ENCODE peak calls at places on chromosomes 5 and 9, in ten cellular contexts. One of them, this sample, is unnamed.

GRCh38 chr5:387491-388265 is 55.3 kb upstream of the EXOC3 start:
- DNase-seq in endodermal cell: peak; percentile 43
- DNase-seq in mesothelial cell of epicardium: no peak
- DNase-seq in amniotic stem cell: no peak
- DNase-seq in osteocyte: peak; percentile 76
- DNase-seq in stimulated activated CD8-positive, alpha-beta memory T cell treated with anti-CD3 and anti-CD28 coated beads, Interleukin-12 subunit alpha, Interleukin-12 subunit beta, amount 100 ng/mL, for 1 hour: no peak
- DNase-seq in glutamatergic neuron: no peak
- DNase-seq in DMS79: no peak
- DNase-seq in fibroblast of pulmonary artery: no peak
- DNase-seq in activated naive CD8-positive, alpha-beta T cell treated with anti-CD3 and anti-CD28 coated beads, Interleukin-2, amount 50 U/mL, for 16 hours: no peak
- DNase-seq in this sample: peak; percentile 56

GRCh38 chr9:72703574-72703973 is 182.2 kb downstream of the TMC1 start:
- DNase-seq in endodermal cell: no peak
- DNase-seq in mesothelial cell of epicardium: no peak
- DNase-seq in amniotic stem cell: no peak
- DNase-seq in osteocyte: no peak
- DNase-seq in stimulated activated CD8-positive, alpha-beta memory T cell treated with anti-CD3 and anti-CD28 coated beads, Interleukin-12 subunit alpha, Interleukin-12 subunit beta, amount 100 ng/mL, for 1 hour: no peak
- DNase-seq in glutamatergic neuron: no peak
- DNase-seq in DMS79: no peak
- DNase-seq in fibroblast of pulmonary artery: no peak
- DNase-seq in activated naive CD8-positive, alpha-beta T cell treated with anti-CD3 and anti-CD28 coated beads, Interleukin-2, amount 50 U/mL, for 16 hours: no peak
- DNase-seq in this sample: no peak

GRCh38 chr9:19030899-19031298 is 2.1 kb downstream of the SAXO1 start:
- DNase-seq in endodermal cell: no peak
- DNase-seq in mesothelial cell of epicardium: no peak
- DNase-seq in amniotic stem cell: no peak
- DNase-seq in osteocyte: no peak
- DNase-seq in stimulated activated CD8-positive, alpha-beta memory T cell treated with anti-CD3 and anti-CD28 coated beads, Interleukin-12 subunit alpha, Interleukin-12 subunit beta, amount 100 ng/mL, for 1 hour: no peak
- DNase-seq in glutamatergic neuron: no peak
- DNase-seq in DMS79: no peak
- DNase-seq in fibroblast of pulmonary artery: no peak
- DNase-seq in activated naive CD8-positive, alpha-beta T cell treated with anti-CD3 and anti-CD28 coated beads, Interleukin-2, amount 50 U/mL, for 16 hours: no peak
- DNase-seq in this sample: no peak

GRCh38 chr5:25944786-25945185 is 1093.6 kb downstream of the CDH9 start:
- DNase-seq in endodermal cell: no peak
- DNase-seq in mesothelial cell of epicardium: no peak
- DNase-seq in amniotic stem cell: no peak
- DNase-seq in osteocyte: no peak
- DNase-seq in stimulated activated CD8-positive, alpha-beta memory T cell treated with anti-CD3 and anti-CD28 coated beads, Interleukin-12 subunit alpha, Interleukin-12 subunit beta, amount 100 ng/mL, for 1 hour: no peak
- DNase-seq in glutamatergic neuron: no peak
- DNase-seq in DMS79: no peak
- DNase-seq in fibroblast of pulmonary artery: no peak
- DNase-seq in activated naive CD8-positive, alpha-beta T cell treated with anti-CD3 and anti-CD28 coated beads, Interleukin-2, amount 50 U/mL, for 16 hours: no peak
- DNase-seq in this sample: no peak

GRCh38 chr5:83993803-83994202 is 273.1 kb upstream of the HAPLN1 start:
- DNase-seq in endodermal cell: no peak
- DNase-seq in mesothelial cell of epicardium: no peak
- DNase-seq in amniotic stem cell: no peak
- DNase-seq in osteocyte: no peak
- DNase-seq in stimulated activated CD8-positive, alpha-beta memory T cell treated with anti-CD3 and anti-CD28 coated beads, Interleukin-12 subunit alpha, Interleukin-12 subunit beta, amount 100 ng/mL, for 1 hour: no peak
- DNase-seq in glutamatergic neuron: no peak
- DNase-seq in DMS79: no peak
- DNase-seq in fibroblast of pulmonary artery: no peak
- DNase-seq in activated naive CD8-positive, alpha-beta T cell treated with anti-CD3 and anti-CD28 coated beads, Interleukin-2, amount 50 U/mL, for 16 hours: no peak
- DNase-seq in this sample: no peak

GRCh38 chr9:120152295-120152694 is 427.7 kb downstream of the CDK5RAP2 start:
- DNase-seq in endodermal cell: peak; percentile 89
- DNase-seq in mesothelial cell of epicardium: no peak
- DNase-seq in amniotic stem cell: no peak
- DNase-seq in osteocyte: no peak
- DNase-seq in stimulated activated CD8-positive, alpha-beta memory T cell treated with anti-CD3 and anti-CD28 coated beads, Interleukin-12 subunit alpha, Interleukin-12 subunit beta, amount 100 ng/mL, for 1 hour: no peak
- DNase-seq in glutamatergic neuron: peak; percentile 72
- DNase-seq in DMS79: no peak
- DNase-seq in fibroblast of pulmonary artery: no peak
- DNase-seq in activated naive CD8-positive, alpha-beta T cell treated with anti-CD3 and anti-CD28 coated beads, Interleukin-2, amount 50 U/mL, for 16 hours: no peak
- DNase-seq in this sample: no peak

GRCh38 chr5:89313804-89314588 is 431.0 kb upstream of the MEF2C start:
- DNase-seq in endodermal cell: no peak
- DNase-seq in mesothelial cell of epicardium: no peak
- DNase-seq in amniotic stem cell: peak; percentile 61
- DNase-seq in osteocyte: no peak
- DNase-seq in stimulated activated CD8-positive, alpha-beta memory T cell treated with anti-CD3 and anti-CD28 coated beads, Interleukin-12 subunit alpha, Interleukin-12 subunit beta, amount 100 ng/mL, for 1 hour: no peak
- DNase-seq in glutamatergic neuron: no peak
- DNase-seq in DMS79: no peak
- DNase-seq in fibroblast of pulmonary artery: peak; percentile 53
- DNase-seq in activated naive CD8-positive, alpha-beta T cell treated with anti-CD3 and anti-CD28 coated beads, Interleukin-2, amount 50 U/mL, for 16 hours: no peak
- DNase-seq in this sample: no peak

GRCh38 chr9:112360047-112360804 is 19.7 kb upstream of the HSDL2 start:
- DNase-seq in endodermal cell: no peak
- DNase-seq in mesothelial cell of epicardium: no peak
- DNase-seq in amniotic stem cell: peak; percentile 7
- DNase-seq in osteocyte: no peak
- DNase-seq in stimulated activated CD8-positive, alpha-beta memory T cell treated with anti-CD3 and anti-CD28 coated beads, Interleukin-12 subunit alpha, Interleukin-12 subunit beta, amount 100 ng/mL, for 1 hour: no peak
- DNase-seq in glutamatergic neuron: no peak
- DNase-seq in DMS79: no peak
- DNase-seq in fibroblast of pulmonary artery: peak; percentile 46
- DNase-seq in activated naive CD8-positive, alpha-beta T cell treated with anti-CD3 and anti-CD28 coated beads, Interleukin-2, amount 50 U/mL, for 16 hours: no peak
- DNase-seq in this sample: no peak

GRCh38 chr5:151257731-151258715 is 5.0 kb downstream of the GM2A start:
- DNase-seq in endodermal cell: no peak
- DNase-seq in mesothelial cell of epicardium: no peak
- DNase-seq in amniotic stem cell: no peak
- DNase-seq in osteocyte: no peak
- DNase-seq in stimulated activated CD8-positive, alpha-beta memory T cell treated with anti-CD3 and anti-CD28 coated beads, Interleukin-12 subunit alpha, Interleukin-12 subunit beta, amount 100 ng/mL, for 1 hour: no peak
- DNase-seq in glutamatergic neuron: no peak
- DNase-seq in DMS79: no peak
- DNase-seq in fibroblast of pulmonary artery: peak; percentile 13
- DNase-seq in activated naive CD8-positive, alpha-beta T cell treated with anti-CD3 and anti-CD28 coated beads, Interleukin-2, amount 50 U/mL, for 16 hours: no peak
- DNase-seq in this sample: no peak

GRCh38 chr5:124952079-124952478 is 205.6 kb upstream of the ZNF608 start:
- DNase-seq in endodermal cell: no peak
- DNase-seq in mesothelial cell of epicardium: no peak
- DNase-seq in amniotic stem cell: no peak
- DNase-seq in osteocyte: no peak
- DNase-seq in stimulated activated CD8-positive, alpha-beta memory T cell treated with anti-CD3 and anti-CD28 coated beads, Interleukin-12 subunit alpha, Interleukin-12 subunit beta, amount 100 ng/mL, for 1 hour: no peak
- DNase-seq in glutamatergic neuron: no peak
- DNase-seq in DMS79: no peak
- DNase-seq in fibroblast of pulmonary artery: no peak
- DNase-seq in activated naive CD8-positive, alpha-beta T cell treated with anti-CD3 and anti-CD28 coated beads, Interleukin-2, amount 50 U/mL, for 16 hours: no peak
- DNase-seq in this sample: no peak